ENCODE peak calls at places on chromosomes 6 and 20, in seven cellular contexts. C, A, Y, O, V, G and B are unnamed samples.

GRCh38 chr20:34475979-34476736 is 40.1 kb upstream of the DYNLRB1 start:
- DNase-seq in O (peak), Y (peak), V (peak), C (no peak), G (no peak), A (peak), B (no peak)

GRCh38 chr6:45920819-45921511 is 94.7 kb downstream of the CLIC5 start:
- DNase-seq in G (no peak), V (no peak), A (no peak), C (no peak), Y (no peak), O (no peak), B (no peak)

GRCh38 chr6:104768906-104769305 is 90.8 kb downstream of the HACE1 start:
- DNase-seq in G (no peak), O (no peak), A (no peak), V (no peak), Y (no peak), C (no peak), B (no peak)

GRCh38 chr6:158843751-158844683 is 24.8 kb upstream of the EZR start:
- DNase-seq in Y (no peak), V (no peak), A (no peak), G (no peak), O (no peak), C (no peak), B (no peak)

GRCh38 chr6:71287926-71288227 is 734 bp upstream of the OGFRL1 start:
- DNase-seq in A (no peak), C (no peak), G (no peak), O (no peak), Y (no peak), V (no peak), B (no peak)

GRCh38 chr6:31157543-31158139 is at the start of gene CCHCR1:
- DNase-seq in G (no peak), V (no peak), O (no peak), C (no peak), A (no peak), Y (no peak), B (no peak)

GRCh38 chr6:9789201-9789600 is 625.7 kb downstream of the TFAP2A start:
- DNase-seq in C (no peak), V (no peak), O (peak), A (no peak), G (no peak), Y (no peak), B (no peak)

GRCh38 chr6:169619650-169620049 is 82.2 kb downstream of the WDR27 start:
- DNase-seq in C (no peak), A (peak), Y (no peak), V (no peak), O (no peak), G (no peak), B (peak)

GRCh38 chr6:20463396-20463795 is 61.7 kb downstream of the E2F3 start:
- DNase-seq in C (no peak), V (no peak), A (no peak), O (no peak), Y (no peak), G (no peak), B (no peak)

GRCh38 chr6:44933113-44933512 is 395.0 kb upstream of the RUNX2 start:
- DNase-seq in C (no peak), Y (no peak), V (no peak), G (no peak), O (no peak), A (no peak), B (no peak)

GRCh38 chr6:43954311-43955131 is 172.7 kb downstream of the MRPL14 start:
- DNase-seq in G (no peak), C (no peak), Y (no peak), A (no peak), V (no peak), O (no peak), B (no peak)